ENCODE peak calls at places on chromosomes 7 and 10, in five cellular contexts. One of them, this sample, is unnamed.
A peak's percentile ranks its signal among the peaks of the same experiment; 100 is the strongest.

GRCh38 chr7:107318523-107319160 is 149.8 kb downstream of the HBP1 start:
- DNase-seq in activated gamma-delta T cell treated with Interleukin-2 at 50 U/mL for 16 hours: no peak
- DNase-seq in fibroblast of lung: peak; percentile 2
- DNase-seq in uterus: no peak
- DNase-seq in stimulated activated CD4-positive, alpha-beta T cell treated with anti-CD3 and anti-CD28 coated beads, Interleukin-4, amount 100 ng/mL, for 48 hours: no peak
- DNase-seq in this sample: no peak

GRCh38 chr10:110620108-110620719 is 23.9 kb upstream of the RBM20 start:
- DNase-seq in activated gamma-delta T cell treated with Interleukin-2 at 50 U/mL for 16 hours: no peak
- DNase-seq in uterus: no peak
- DNase-seq in fibroblast of lung: no peak
- DNase-seq in stimulated activated CD4-positive, alpha-beta T cell treated with anti-CD3 and anti-CD28 coated beads, Interleukin-4, amount 100 ng/mL, for 48 hours: no peak
- DNase-seq in this sample: no peak

GRCh38 chr10:91944880-91945630 is 21.5 kb downstream of the BTAF1 start:
- DNase-seq in stimulated activated CD4-positive, alpha-beta T cell treated with anti-CD3 and anti-CD28 coated beads, Interleukin-4, amount 100 ng/mL, for 48 hours: peak; percentile 8
- DNase-seq in fibroblast of lung: peak; percentile 64
- DNase-seq in uterus: no peak
- DNase-seq in activated gamma-delta T cell treated with Interleukin-2 at 50 U/mL for 16 hours: no peak
- DNase-seq in this sample: no peak

GRCh38 chr7:4240813-4241612 is 441.1 kb upstream of the FOXK1 start:
- DNase-seq in uterus: no peak
- DNase-seq in stimulated activated CD4-positive, alpha-beta T cell treated with anti-CD3 and anti-CD28 coated beads, Interleukin-4, amount 100 ng/mL, for 48 hours: no peak
- DNase-seq in fibroblast of lung: no peak
- DNase-seq in activated gamma-delta T cell treated with Interleukin-2 at 50 U/mL for 16 hours: no peak
- DNase-seq in this sample: no peak

GRCh38 chr7:141071260-141071854 is 2.5 kb upstream of the TMEM178B start:
- DNase-seq in stimulated activated CD4-positive, alpha-beta T cell treated with anti-CD3 and anti-CD28 coated beads, Interleukin-4, amount 100 ng/mL, for 48 hours: peak; percentile 42
- DNase-seq in fibroblast of lung: no peak
- DNase-seq in uterus: peak; percentile 42
- DNase-seq in activated gamma-delta T cell treated with Interleukin-2 at 50 U/mL for 16 hours: peak; percentile 25
- DNase-seq in this sample: peak; percentile 45

GRCh38 chr10:65231148-65231547 is 1694.7 kb upstream of the LRRTM3 start:
- DNase-seq in activated gamma-delta T cell treated with Interleukin-2 at 50 U/mL for 16 hours: no peak
- DNase-seq in fibroblast of lung: no peak
- DNase-seq in uterus: no peak
- DNase-seq in stimulated activated CD4-positive, alpha-beta T cell treated with anti-CD3 and anti-CD28 coated beads, Interleukin-4, amount 100 ng/mL, for 48 hours: no peak
- DNase-seq in this sample: no peak

GRCh38 chr7:85186521-85187241 is at the start of gene SEMA3D:
- DNase-seq in fibroblast of lung: peak; percentile 85
- DNase-seq in activated gamma-delta T cell treated with Interleukin-2 at 50 U/mL for 16 hours: no peak
- DNase-seq in stimulated activated CD4-positive, alpha-beta T cell treated with anti-CD3 and anti-CD28 coated beads, Interleukin-4, amount 100 ng/mL, for 48 hours: no peak
- DNase-seq in uterus: no peak
- DNase-seq in this sample: peak; percentile 69

GRCh38 chr10:24417053-24417452 is 208.1 kb downstream of the KIAA1217 start:
- DNase-seq in uterus: no peak
- DNase-seq in stimulated activated CD4-positive, alpha-beta T cell treated with anti-CD3 and anti-CD28 coated beads, Interleukin-4, amount 100 ng/mL, for 48 hours: no peak
- DNase-seq in activated gamma-delta T cell treated with Interleukin-2 at 50 U/mL for 16 hours: no peak
- DNase-seq in fibroblast of lung: no peak
- DNase-seq in this sample: no peak

GRCh38 chr10:20744851-20745250 is 152.3 kb downstream of the NEBL start:
- DNase-seq in fibroblast of lung: peak; percentile 7
- DNase-seq in stimulated activated CD4-positive, alpha-beta T cell treated with anti-CD3 and anti-CD28 coated beads, Interleukin-4, amount 100 ng/mL, for 48 hours: no peak
- DNase-seq in activated gamma-delta T cell treated with Interleukin-2 at 50 U/mL for 16 hours: no peak
- DNase-seq in uterus: no peak
- DNase-seq in this sample: no peak

GRCh38 chr7:138226001-138226476 is 149.8 kb downstream of the AKR1D1 start:
- DNase-seq in uterus: peak; percentile 15
- DNase-seq in stimulated activated CD4-positive, alpha-beta T cell treated with anti-CD3 and anti-CD28 coated beads, Interleukin-4, amount 100 ng/mL, for 48 hours: no peak
- DNase-seq in activated gamma-delta T cell treated with Interleukin-2 at 50 U/mL for 16 hours: no peak
- DNase-seq in fibroblast of lung: peak; percentile 79
- DNase-seq in this sample: peak; percentile 50

This sample was measured in left cardiac atrium.